ENCODE peak calls at places on chromosomes 16 and 17, in seven cellular contexts. One of them, this sample, is unnamed.

GRCh38 chr17:29250666-29251065 is 4.0 kb downstream of the CRYBA1 start:
- DNase-seq in left ventricle myocardium superior: no peak
- DNase-seq in stimulated activated CD4-positive, alpha-beta T cell treated with anti-CD3 and anti-CD28 coated beads, Interleukin-1b, Interleukin-23, amount 100 ng/mL, for 24 hours: no peak
- DNase-seq in hypothalamus: no peak
- DNase-seq in thoracic aorta: no peak
- DNase-seq in heart left ventricle: no peak
- DNase-seq in EL: peak
- DNase-seq in this sample: no peak

GRCh38 chr17:66165537-66166123 is 26.3 kb downstream of the CEP112 start:
- DNase-seq in left ventricle myocardium superior: no peak
- DNase-seq in stimulated activated CD4-positive, alpha-beta T cell treated with anti-CD3 and anti-CD28 coated beads, Interleukin-1b, Interleukin-23, amount 100 ng/mL, for 24 hours: peak
- DNase-seq in hypothalamus: no peak
- DNase-seq in thoracic aorta: no peak
- DNase-seq in heart left ventricle: no peak
- DNase-seq in EL: peak
- DNase-seq in this sample: no peak

GRCh38 chr16:3953728-3954410 is 73.4 kb upstream of the CREBBP start:
- DNase-seq in left ventricle myocardium superior: no peak
- DNase-seq in stimulated activated CD4-positive, alpha-beta T cell treated with anti-CD3 and anti-CD28 coated beads, Interleukin-1b, Interleukin-23, amount 100 ng/mL, for 24 hours: no peak
- DNase-seq in hypothalamus: no peak
- DNase-seq in thoracic aorta: no peak
- DNase-seq in heart left ventricle: no peak
- DNase-seq in EL: no peak
- DNase-seq in this sample: no peak

GRCh38 chr17:35917519-35918213 is 12.9 kb downstream of the RDM1 start:
- DNase-seq in left ventricle myocardium superior: no peak
- DNase-seq in stimulated activated CD4-positive, alpha-beta T cell treated with anti-CD3 and anti-CD28 coated beads, Interleukin-1b, Interleukin-23, amount 100 ng/mL, for 24 hours: no peak
- DNase-seq in hypothalamus: no peak
- DNase-seq in thoracic aorta: no peak
- DNase-seq in heart left ventricle: no peak
- DNase-seq in EL: no peak
- DNase-seq in this sample: no peak

GRCh38 chr17:51770031-51770759 is 388.3 kb downstream of the CA10 start:
- DNase-seq in left ventricle myocardium superior: no peak
- DNase-seq in stimulated activated CD4-positive, alpha-beta T cell treated with anti-CD3 and anti-CD28 coated beads, Interleukin-1b, Interleukin-23, amount 100 ng/mL, for 24 hours: no peak
- DNase-seq in hypothalamus: no peak
- DNase-seq in thoracic aorta: no peak
- DNase-seq in heart left ventricle: no peak
- DNase-seq in EL: no peak
- DNase-seq in this sample: no peak

GRCh38 chr17:50268632-50269287 is 5.5 kb upstream of the TMEM92 start:
- DNase-seq in left ventricle myocardium superior: no peak
- DNase-seq in stimulated activated CD4-positive, alpha-beta T cell treated with anti-CD3 and anti-CD28 coated beads, Interleukin-1b, Interleukin-23, amount 100 ng/mL, for 24 hours: no peak
- DNase-seq in hypothalamus: no peak
- DNase-seq in thoracic aorta: no peak
- DNase-seq in heart left ventricle: no peak
- DNase-seq in EL: no peak
- DNase-seq in this sample: no peak

GRCh38 chr16:22813223-22813945 is 578 bp upstream of the HS3ST2 start:
- DNase-seq in left ventricle myocardium superior: peak
- DNase-seq in stimulated activated CD4-positive, alpha-beta T cell treated with anti-CD3 and anti-CD28 coated beads, Interleukin-1b, Interleukin-23, amount 100 ng/mL, for 24 hours: no peak
- DNase-seq in hypothalamus: no peak
- DNase-seq in thoracic aorta: peak
- DNase-seq in heart left ventricle: peak
- DNase-seq in EL: peak
- DNase-seq in this sample: peak

GRCh38 chr17:72602517-72603345 is 481.9 kb downstream of the SOX9 start:
- DNase-seq in left ventricle myocardium superior: no peak
- DNase-seq in stimulated activated CD4-positive, alpha-beta T cell treated with anti-CD3 and anti-CD28 coated beads, Interleukin-1b, Interleukin-23, amount 100 ng/mL, for 24 hours: no peak
- DNase-seq in hypothalamus: no peak
- DNase-seq in thoracic aorta: no peak
- DNase-seq in heart left ventricle: no peak
- DNase-seq in EL: peak
- DNase-seq in this sample: peak

GRCh38 chr16:65235339-65236177 is 113.7 kb upstream of the CDH11 start:
- DNase-seq in left ventricle myocardium superior: no peak
- DNase-seq in stimulated activated CD4-positive, alpha-beta T cell treated with anti-CD3 and anti-CD28 coated beads, Interleukin-1b, Interleukin-23, amount 100 ng/mL, for 24 hours: no peak
- DNase-seq in hypothalamus: no peak
- DNase-seq in thoracic aorta: no peak
- DNase-seq in heart left ventricle: no peak
- DNase-seq in EL: no peak
- DNase-seq in this sample: no peak

GRCh38 chr17:164536-165235 is 16.8 kb downstream of the DOC2B start:
- DNase-seq in left ventricle myocardium superior: peak
- DNase-seq in stimulated activated CD4-positive, alpha-beta T cell treated with anti-CD3 and anti-CD28 coated beads, Interleukin-1b, Interleukin-23, amount 100 ng/mL, for 24 hours: no peak
- DNase-seq in hypothalamus: no peak
- DNase-seq in thoracic aorta: no peak
- DNase-seq in heart left ventricle: peak
- DNase-seq in EL: peak
- DNase-seq in this sample: peak

GRCh38 chr17:65278050-65278819 is 141.1 kb downstream of the RGS9 start:
- DNase-seq in left ventricle myocardium superior: peak
- DNase-seq in stimulated activated CD4-positive, alpha-beta T cell treated with anti-CD3 and anti-CD28 coated beads, Interleukin-1b, Interleukin-23, amount 100 ng/mL, for 24 hours: no peak
- DNase-seq in hypothalamus: no peak
- DNase-seq in thoracic aorta: no peak
- DNase-seq in heart left ventricle: no peak
- DNase-seq in EL: peak
- DNase-seq in this sample: peak

GRCh38 chr16:83015871-83016270 is 389.1 kb downstream of the CDH13 start:
- DNase-seq in left ventricle myocardium superior: no peak
- DNase-seq in stimulated activated CD4-positive, alpha-beta T cell treated with anti-CD3 and anti-CD28 coated beads, Interleukin-1b, Interleukin-23, amount 100 ng/mL, for 24 hours: no peak
- DNase-seq in hypothalamus: no peak
- DNase-seq in thoracic aorta: no peak
- DNase-seq in heart left ventricle: no peak
- DNase-seq in EL: peak
- DNase-seq in this sample: no peak

GRCh38 chr17:76146053-76146875 is 5.2 kb upstream of the FOXJ1 start:
- DNase-seq in left ventricle myocardium superior: no peak
- DNase-seq in stimulated activated CD4-positive, alpha-beta T cell treated with anti-CD3 and anti-CD28 coated beads, Interleukin-1b, Interleukin-23, amount 100 ng/mL, for 24 hours: no peak
- DNase-seq in hypothalamus: no peak
- DNase-seq in thoracic aorta: no peak
- DNase-seq in heart left ventricle: no peak
- DNase-seq in EL: no peak
- DNase-seq in this sample: no peak

GRCh38 chr17:75232786-75233185 is 27.3 kb downstream of the NUP85 start:
- DNase-seq in left ventricle myocardium superior: no peak
- DNase-seq in stimulated activated CD4-positive, alpha-beta T cell treated with anti-CD3 and anti-CD28 coated beads, Interleukin-1b, Interleukin-23, amount 100 ng/mL, for 24 hours: no peak
- DNase-seq in hypothalamus: no peak
- DNase-seq in thoracic aorta: no peak
- DNase-seq in heart left ventricle: no peak
- DNase-seq in EL: no peak
- DNase-seq in this sample: no peak

GRCh38 chr17:7476474-7476873 is 3.0 kb downstream of the ZBTB4 start:
- DNase-seq in left ventricle myocardium superior: no peak
- DNase-seq in stimulated activated CD4-positive, alpha-beta T cell treated with anti-CD3 and anti-CD28 coated beads, Interleukin-1b, Interleukin-23, amount 100 ng/mL, for 24 hours: no peak
- DNase-seq in hypothalamus: no peak
- DNase-seq in thoracic aorta: no peak
- DNase-seq in heart left ventricle: no peak
- DNase-seq in EL: peak
- DNase-seq in this sample: no peak

GRCh38 chr16:89268987-89269735 is 51.7 kb downstream of the ZNF778 start:
- DNase-seq in left ventricle myocardium superior: peak
- DNase-seq in stimulated activated CD4-positive, alpha-beta T cell treated with anti-CD3 and anti-CD28 coated beads, Interleukin-1b, Interleukin-23, amount 100 ng/mL, for 24 hours: no peak
- DNase-seq in hypothalamus: no peak
- DNase-seq in thoracic aorta: no peak
- DNase-seq in heart left ventricle: no peak
- DNase-seq in EL: peak
- DNase-seq in this sample: no peak

GRCh38 chr16:1311738-1312458 is 2.5 kb downstream of the UBE2I start:
- DNase-seq in left ventricle myocardium superior: peak
- DNase-seq in stimulated activated CD4-positive, alpha-beta T cell treated with anti-CD3 and anti-CD28 coated beads, Interleukin-1b, Interleukin-23, amount 100 ng/mL, for 24 hours: no peak
- DNase-seq in hypothalamus: no peak
- DNase-seq in thoracic aorta: no peak
- DNase-seq in heart left ventricle: peak
- DNase-seq in EL: no peak
- DNase-seq in this sample: no peak

GRCh38 chr16:4373356-4373908 is 1.8 kb downstream of the VASN start:
- DNase-seq in left ventricle myocardium superior: no peak
- DNase-seq in stimulated activated CD4-positive, alpha-beta T cell treated with anti-CD3 and anti-CD28 coated beads, Interleukin-1b, Interleukin-23, amount 100 ng/mL, for 24 hours: no peak
- DNase-seq in hypothalamus: peak
- DNase-seq in thoracic aorta: no peak
- DNase-seq in heart left ventricle: no peak
- DNase-seq in EL: peak
- DNase-seq in this sample: no peak

GRCh38 chr17:78774956-78775571 is 7.0 kb downstream of the CYTH1 start:
- DNase-seq in left ventricle myocardium superior: no peak
- DNase-seq in stimulated activated CD4-positive, alpha-beta T cell treated with anti-CD3 and anti-CD28 coated beads, Interleukin-1b, Interleukin-23, amount 100 ng/mL, for 24 hours: no peak
- DNase-seq in hypothalamus: no peak
- DNase-seq in thoracic aorta: no peak
- DNase-seq in heart left ventricle: no peak
- DNase-seq in EL: no peak
- DNase-seq in this sample: no peak

GRCh38 chr16:83685615-83686165 is 122.1 kb upstream of the HSBP1 start:
- DNase-seq in left ventricle myocardium superior: no peak
- DNase-seq in stimulated activated CD4-positive, alpha-beta T cell treated with anti-CD3 and anti-CD28 coated beads, Interleukin-1b, Interleukin-23, amount 100 ng/mL, for 24 hours: no peak
- DNase-seq in hypothalamus: no peak
- DNase-seq in thoracic aorta: no peak
- DNase-seq in heart left ventricle: no peak
- DNase-seq in EL: no peak
- DNase-seq in this sample: no peak